ENCODE peak calls at places on chromosomes 11 and 22, in four cellular contexts. P is HepG2, Z is GM12878, A is K562. I is an unnamed sample.

GRCh38 chr11:66290332-66290629 is 1.3 kb upstream of the YIF1A start:
- DNase-seq in Z (no peak), P (no peak), A (no peak), I (no peak)

GRCh38 chr11:130781906-130782305 is 134.4 kb downstream of the SNX19 start:
- DNase-seq in A (no peak), Z (no peak), P (no peak), I (no peak)

GRCh38 chr11:57432714-57433163 is 5.8 kb upstream of the SLC43A3 start:
- DNase-seq in Z (no peak), A (peak; percentile 38), P (no peak), I (no peak)

GRCh38 chr11:102345923-102346322 is 1.1 kb upstream of the BIRC2 start:
- DNase-seq in P (peak; percentile 64), A (no peak), Z (no peak), I (no peak)

GRCh38 chr22:24834845-24835570 is 29.0 kb downstream of the SGSM1 start:
- DNase-seq in Z (no peak), P (peak; percentile 32), A (no peak), I (peak; percentile 51)

GRCh38 chr22:35609761-35610160 is 7.4 kb downstream of the MB start:
- DNase-seq in P (no peak), Z (no peak), A (no peak), I (no peak)

GRCh38 chr11:130040281-130040940 is 29.3 kb upstream of the APLP2 start:
- DNase-seq in A (no peak), Z (no peak), P (no peak), I (no peak)

GRCh38 chr11:12249590-12250260 is 127.6 kb upstream of the PARVA start:
- DNase-seq in P (no peak), A (no peak), Z (no peak), I (no peak)

GRCh38 chr11:21582791-21583190 is 610.1 kb upstream of the ANO5 start:
- DNase-seq in P (no peak), A (no peak), Z (no peak), I (no peak)

GRCh38 chr22:40482391-40482790 is 112.0 kb downstream of the SGSM3 start:
- DNase-seq in Z (no peak), A (no peak), P (no peak), I (no peak)

GRCh38 chr11:57761301-57762234 is at the start of gene CTNND1:
- DNase-seq in Z (peak; percentile 77), P (peak; percentile 97), A (peak; percentile 66), I (peak; percentile 91)

GRCh38 chr11:98568011-98568410 is 452.7 kb upstream of the CNTN5 start:
- DNase-seq in A (no peak), Z (no peak), P (no peak), I (no peak)

GRCh38 chr11:45272701-45273100 is 13.4 kb downstream of the SYT13 start:
- DNase-seq in P (no peak), Z (no peak), A (no peak), I (no peak)

GRCh38 chr11:19756675-19757475 is 44.2 kb downstream of the NAV2 start:
- DNase-seq in P (no peak), A (no peak), Z (no peak), I (no peak)

GRCh38 chr22:33539902-33540751 is 380.1 kb downstream of the LARGE1 start:
- DNase-seq in A (no peak), P (peak; percentile 100), Z (no peak), I (no peak)

GRCh38 chr11:68013611-68014156 is 3.6 kb downstream of the ALDH3B1 start:
- DNase-seq in Z (no peak), A (no peak), P (no peak), I (no peak)

GRCh38 chr22:36816338-36816634 is 549 bp downstream of the PVALB start:
- DNase-seq in P (no peak), A (no peak), Z (no peak), I (no peak)

GRCh38 chr22:47593911-47594311 is 831.5 kb downstream of the TBC1D22A start:
- DNase-seq in A (no peak), P (no peak), Z (no peak), I (no peak)

GRCh38 chr11:112477929-112478317 is 217.3 kb upstream of the PLET1 start:
- DNase-seq in Z (no peak), P (no peak), A (no peak), I (no peak)

GRCh38 chr11:2825886-2826678 is 59.5 kb downstream of the CDKN1C start:
- DNase-seq in Z (no peak), P (peak; percentile 60), A (no peak), I (no peak)

GRCh38 chr11:85682330-85683305 is 3.4 kb downstream of the CCDC89 start:
- DNase-seq in A (peak; percentile 16), Z (no peak), P (no peak), I (peak; percentile 80)

GRCh38 chr22:17095538-17095937 is 10.7 kb downstream of the IL17RA start:
- DNase-seq in Z (no peak), A (peak; percentile 57), P (no peak), I (peak; percentile 65)

GRCh38 chr11:60869451-60869825 is 2.1 kb downstream of the ZP1 start:
- DNase-seq in A (no peak), P (no peak), Z (no peak), I (no peak)

GRCh38 chr11:93542753-93543246 is 391 bp downstream of the SMCO4 start:
- DNase-seq in A (no peak), Z (no peak), P (no peak), I (peak; percentile 50)

GRCh38 chr11:120039031-120039430 is 98.9 kb downstream of the TRIM29 start:
- DNase-seq in P (no peak), A (no peak), Z (no peak), I (no peak)

GRCh38 chr11:78244546-78245315 is 56.0 kb downstream of the USP35 start:
- DNase-seq in A (no peak), P (no peak), Z (no peak), I (no peak)

GRCh38 chr11:79932612-79933011 is 491.8 kb upstream of the TENM4 start:
- DNase-seq in P (no peak), Z (no peak), A (no peak), I (no peak)
- TF ChIP-seq TARDBP in P (no peak), Z (no peak), A (no peak), I (no peak)

GRCh38 chr11:114158886-114159285 is 99.4 kb downstream of the ZBTB16 start:
- DNase-seq in P (no peak), A (no peak), Z (no peak), I (no peak)
- TF ChIP-seq TARDBP in P (no peak), A (no peak), Z (no peak), I (no peak)

DNA sequence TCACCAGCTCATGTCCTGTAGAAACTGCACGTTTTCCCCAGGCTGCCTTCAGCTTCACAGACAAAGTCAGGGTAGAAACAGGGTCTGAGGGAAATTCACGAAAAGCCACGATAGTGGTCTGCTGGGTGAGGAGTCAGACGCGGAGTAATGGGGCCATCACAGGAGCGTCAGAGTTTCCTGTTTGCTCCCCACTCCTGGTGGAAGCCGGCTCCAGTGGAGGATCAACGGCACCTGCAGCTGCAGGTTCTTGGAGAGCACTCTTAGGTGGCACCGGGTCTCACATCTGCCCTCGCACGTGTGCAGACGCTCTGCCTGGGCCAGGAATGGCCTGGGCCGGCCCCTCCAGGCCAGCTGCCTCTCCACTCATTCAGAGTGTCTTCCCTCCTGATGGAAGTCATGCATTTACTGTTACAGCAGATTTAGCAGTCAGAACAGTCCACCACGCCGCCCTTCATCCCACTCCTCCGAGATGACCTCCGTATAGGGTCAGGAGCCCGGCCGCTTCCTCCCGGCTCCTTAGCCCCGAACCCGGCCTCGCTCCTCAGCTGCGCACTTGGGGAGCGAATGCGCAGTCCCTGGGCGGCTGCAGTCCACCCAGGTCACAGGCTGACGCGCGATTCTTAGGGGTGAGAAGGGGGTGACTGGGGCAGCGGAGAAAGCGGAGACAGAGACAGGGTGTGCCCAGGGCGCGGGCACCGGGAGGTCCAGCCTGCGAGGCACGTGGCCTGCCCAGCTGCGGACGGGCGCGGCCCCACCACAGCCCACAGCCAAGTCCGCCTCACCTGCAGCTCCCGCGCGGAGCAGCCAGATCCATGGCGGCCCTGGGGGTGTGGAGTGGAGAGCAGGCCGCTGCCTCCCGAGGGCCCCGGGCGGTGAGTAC is 286.9 kb downstream of the BRD1 start:
- DNase-seq in A (no peak), P (no peak), Z (no peak), I (no peak)
- TF ChIP-seq TARDBP in A (no peak), P (no peak), Z (no peak), I (no peak)

DNA sequence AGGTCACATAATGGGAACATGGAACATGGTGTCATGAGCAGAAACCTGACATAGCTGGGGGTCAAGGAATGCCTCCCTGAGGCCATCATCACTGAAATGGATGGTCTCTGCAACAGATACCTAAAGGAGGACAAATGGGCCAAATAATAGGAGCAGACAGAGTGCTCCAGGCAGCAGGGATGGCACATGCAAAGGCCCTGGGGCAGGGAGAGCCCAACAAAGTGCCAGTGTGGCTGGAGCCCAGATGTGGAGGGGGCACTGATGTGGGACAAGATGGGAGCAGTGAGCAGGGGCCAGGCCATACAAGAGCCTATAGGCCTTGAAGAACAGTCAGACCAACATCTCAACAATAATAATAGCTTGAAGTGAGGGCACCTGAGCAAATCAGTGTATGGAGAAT is 497.8 kb downstream of the MN1 start:
- DNase-seq in Z (no peak), A (no peak), P (no peak), I (no peak)
- TF ChIP-seq TARDBP in Z (no peak), A (no peak), P (no peak), I (no peak)

GRCh38 chr11:77152846-77153245 is 24.8 kb downstream of the MYO7A start:
- DNase-seq in A (no peak), Z (no peak), P (no peak), I (no peak)
- TF ChIP-seq TARDBP in A (no peak), Z (no peak), P (no peak), I (no peak)

I was measured in HEK293T.